ENCODE peak calls at places on chromosomes 1 and 21, in four cellular contexts. One of them, this sample, is unnamed.

GRCh38 chr1:32817815-32818786 is 648 bp downstream of the S100PBP start:
- DNase-seq in sigmoid colon: peak
- DNase-seq in fibroblast of lung: peak
- DNase-seq in tibial artery: peak
- DNase-seq in this sample: peak

GRCh38 chr1:79124756-79125155 is 118.2 kb upstream of the ADGRL4 start:
- DNase-seq in fibroblast of lung: peak
- DNase-seq in tibial artery: no peak
- DNase-seq in sigmoid colon: no peak
- DNase-seq in this sample: no peak

GRCh38 chr1:51328926-51329325 is 1.4 kb downstream of the TTC39A start:
- DNase-seq in tibial artery: no peak
- DNase-seq in fibroblast of lung: no peak
- DNase-seq in sigmoid colon: no peak
- DNase-seq in this sample: no peak

GRCh38 chr1:173688300-173688699 is 18.6 kb upstream of the ANKRD45 start:
- DNase-seq in tibial artery: no peak
- DNase-seq in fibroblast of lung: no peak
- DNase-seq in sigmoid colon: no peak
- DNase-seq in this sample: no peak

GRCh38 chr1:1073743-1074587 is at the start of gene RNF223:
- DNase-seq in tibial artery: no peak
- DNase-seq in sigmoid colon: no peak
- DNase-seq in fibroblast of lung: no peak
- DNase-seq in this sample: peak

GRCh38 chr1:196317535-196318522 is 290.4 kb downstream of the KCNT2 start:
- DNase-seq in fibroblast of lung: peak
- DNase-seq in sigmoid colon: no peak
- DNase-seq in tibial artery: no peak
- DNase-seq in this sample: peak

GRCh38 chr1:234925440-234926251 is 203.0 kb downstream of the TOMM20 start:
- DNase-seq in tibial artery: peak
- DNase-seq in fibroblast of lung: peak
- DNase-seq in sigmoid colon: no peak
- DNase-seq in this sample: peak

GRCh38 chr1:199585392-199585791 is 442.1 kb upstream of the NR5A2 start:
- DNase-seq in tibial artery: no peak
- DNase-seq in sigmoid colon: no peak
- DNase-seq in fibroblast of lung: no peak
- DNase-seq in this sample: peak

GRCh38 chr1:32606565-32606964 is 43.8 kb downstream of the ZBTB8OS start:
- DNase-seq in fibroblast of lung: no peak
- DNase-seq in tibial artery: no peak
- DNase-seq in sigmoid colon: no peak
- DNase-seq in this sample: no peak

GRCh38 chr1:202861420-202862121 is 27.4 kb downstream of the RABIF start:
- DNase-seq in fibroblast of lung: peak
- DNase-seq in sigmoid colon: peak
- DNase-seq in tibial artery: peak
- DNase-seq in this sample: peak

GRCh38 chr21:44592446-44593365 is at the start of gene KRTAP10-6:
- DNase-seq in fibroblast of lung: no peak
- DNase-seq in sigmoid colon: no peak
- DNase-seq in tibial artery: peak
- DNase-seq in this sample: no peak

GRCh38 chr21:46295996-46296752 is 10.0 kb downstream of the YBEY start:
- DNase-seq in tibial artery: peak
- DNase-seq in sigmoid colon: peak
- DNase-seq in fibroblast of lung: peak
- DNase-seq in this sample: no peak

GRCh38 chr21:27564684-27565280 is 597.9 kb upstream of the ADAMTS5 start:
- DNase-seq in fibroblast of lung: peak
- DNase-seq in sigmoid colon: no peak
- DNase-seq in tibial artery: no peak
- DNase-seq in this sample: peak

GRCh38 chr1:7127322-7128050 is 342.2 kb downstream of the CAMTA1 start:
- DNase-seq in fibroblast of lung: no peak
- DNase-seq in tibial artery: no peak
- DNase-seq in sigmoid colon: no peak
- DNase-seq in this sample: no peak

GRCh38 chr1:209652873-209653401 is 712 bp upstream of the LAMB3 start:
- DNase-seq in tibial artery: peak
- DNase-seq in sigmoid colon: peak
- DNase-seq in fibroblast of lung: peak
- DNase-seq in this sample: peak

DNA sequence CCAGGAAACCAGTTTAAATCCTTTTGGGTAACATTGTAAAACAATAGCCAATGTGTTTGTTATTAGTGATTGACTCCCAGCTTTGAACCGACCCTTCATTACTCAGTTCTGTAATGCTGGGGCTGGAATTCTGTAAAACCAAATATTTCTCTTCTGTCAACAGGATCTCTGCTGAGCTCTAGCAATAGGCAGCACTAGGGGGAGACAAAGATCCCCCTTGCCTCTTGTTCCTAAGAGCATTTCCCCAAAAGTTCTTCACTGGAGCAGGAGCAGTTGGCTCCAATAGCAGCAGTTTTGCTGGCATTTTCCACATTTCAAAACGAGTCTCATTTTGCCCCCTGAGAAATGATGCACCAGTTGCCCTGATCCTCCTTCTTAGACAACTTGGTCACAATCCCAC is 1671.1 kb downstream of the MRPL39 start:
- DNase-seq in tibial artery: no peak
- DNase-seq in sigmoid colon: no peak
- DNase-seq in fibroblast of lung: peak
- DNase-seq in this sample: peak
- TF ChIP-seq CTCF in tibial artery: no peak
- TF ChIP-seq CTCF in sigmoid colon: no peak
- TF ChIP-seq CTCF in fibroblast of lung: peak
- TF ChIP-seq CTCF in this sample: no peak

GRCh38 chr1:12603224-12603623 is 14.8 kb downstream of the DHRS3 start:
- DNase-seq in sigmoid colon: no peak
- DNase-seq in tibial artery: no peak
- DNase-seq in fibroblast of lung: no peak
- DNase-seq in this sample: no peak
- TF ChIP-seq CTCF in sigmoid colon: no peak
- TF ChIP-seq CTCF in tibial artery: no peak
- TF ChIP-seq CTCF in fibroblast of lung: no peak
- TF ChIP-seq CTCF in this sample: no peak

GRCh38 chr1:112614460-112615065 is 4.4 kb downstream of the ST7L start:
- DNase-seq in fibroblast of lung: peak
- DNase-seq in tibial artery: no peak
- DNase-seq in sigmoid colon: no peak
- DNase-seq in this sample: peak
- TF ChIP-seq CTCF in fibroblast of lung: peak
- TF ChIP-seq CTCF in tibial artery: peak
- TF ChIP-seq CTCF in sigmoid colon: no peak
- TF ChIP-seq CTCF in this sample: peak

GRCh38 chr1:69693921-69694320 is 126.2 kb downstream of the LRRC7 start:
- DNase-seq in fibroblast of lung: no peak
- DNase-seq in sigmoid colon: no peak
- DNase-seq in tibial artery: no peak
- DNase-seq in this sample: no peak

GRCh38 chr1:69691179-69691578 is 123.5 kb downstream of the LRRC7 start:
- DNase-seq in tibial artery: no peak
- DNase-seq in fibroblast of lung: no peak
- DNase-seq in sigmoid colon: no peak
- DNase-seq in this sample: no peak

GRCh38 chr1:69686367-69686984 is 118.8 kb downstream of the LRRC7 start:
- DNase-seq in fibroblast of lung: no peak
- DNase-seq in sigmoid colon: no peak
- DNase-seq in tibial artery: no peak
- DNase-seq in this sample: no peak

DNA sequence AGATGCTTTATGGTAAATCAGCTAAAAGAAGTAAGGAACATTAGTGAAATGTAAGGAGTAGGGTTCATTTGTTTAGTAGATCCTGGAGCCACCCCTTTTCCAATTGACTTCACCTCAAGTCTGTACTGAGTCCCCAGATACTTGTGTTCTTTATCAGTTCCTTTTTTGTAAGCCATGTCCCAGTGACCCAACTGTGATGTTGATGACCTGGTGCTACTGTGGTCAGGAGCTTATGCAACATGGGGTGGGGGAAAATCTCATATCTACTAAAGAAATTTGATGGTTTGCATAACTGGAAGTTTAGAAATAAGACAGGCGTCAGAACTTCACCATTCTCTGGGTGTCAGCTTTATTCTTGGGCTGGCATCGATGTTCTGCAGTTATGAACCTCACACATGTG is 120.5 kb downstream of the LRRC7 start:
- DNase-seq in tibial artery: no peak
- DNase-seq in sigmoid colon: no peak
- DNase-seq in fibroblast of lung: no peak
- DNase-seq in this sample: no peak
- TF ChIP-seq CTCF in tibial artery: no peak
- TF ChIP-seq CTCF in sigmoid colon: no peak
- TF ChIP-seq CTCF in fibroblast of lung: no peak
- TF ChIP-seq CTCF in this sample: no peak

GRCh38 chr1:39898146-39898545 is 3.6 kb downstream of the MYCL start:
- DNase-seq in tibial artery: no peak
- DNase-seq in sigmoid colon: no peak
- DNase-seq in fibroblast of lung: no peak
- DNase-seq in this sample: no peak

GRCh38 chr1:39895731-39896480 is 5.8 kb downstream of the MYCL start:
- DNase-seq in tibial artery: no peak
- DNase-seq in sigmoid colon: no peak
- DNase-seq in fibroblast of lung: no peak
- DNase-seq in this sample: no peak

GRCh38 chr1:39895096-39895495 is 6.6 kb downstream of the MYCL start:
- DNase-seq in tibial artery: no peak
- DNase-seq in fibroblast of lung: no peak
- DNase-seq in sigmoid colon: no peak
- DNase-seq in this sample: no peak

GRCh38 chr1:39898648-39899603 is 2.8 kb downstream of the MYCL start:
- DNase-seq in sigmoid colon: no peak
- DNase-seq in tibial artery: no peak
- DNase-seq in fibroblast of lung: peak
- DNase-seq in this sample: peak

DNA sequence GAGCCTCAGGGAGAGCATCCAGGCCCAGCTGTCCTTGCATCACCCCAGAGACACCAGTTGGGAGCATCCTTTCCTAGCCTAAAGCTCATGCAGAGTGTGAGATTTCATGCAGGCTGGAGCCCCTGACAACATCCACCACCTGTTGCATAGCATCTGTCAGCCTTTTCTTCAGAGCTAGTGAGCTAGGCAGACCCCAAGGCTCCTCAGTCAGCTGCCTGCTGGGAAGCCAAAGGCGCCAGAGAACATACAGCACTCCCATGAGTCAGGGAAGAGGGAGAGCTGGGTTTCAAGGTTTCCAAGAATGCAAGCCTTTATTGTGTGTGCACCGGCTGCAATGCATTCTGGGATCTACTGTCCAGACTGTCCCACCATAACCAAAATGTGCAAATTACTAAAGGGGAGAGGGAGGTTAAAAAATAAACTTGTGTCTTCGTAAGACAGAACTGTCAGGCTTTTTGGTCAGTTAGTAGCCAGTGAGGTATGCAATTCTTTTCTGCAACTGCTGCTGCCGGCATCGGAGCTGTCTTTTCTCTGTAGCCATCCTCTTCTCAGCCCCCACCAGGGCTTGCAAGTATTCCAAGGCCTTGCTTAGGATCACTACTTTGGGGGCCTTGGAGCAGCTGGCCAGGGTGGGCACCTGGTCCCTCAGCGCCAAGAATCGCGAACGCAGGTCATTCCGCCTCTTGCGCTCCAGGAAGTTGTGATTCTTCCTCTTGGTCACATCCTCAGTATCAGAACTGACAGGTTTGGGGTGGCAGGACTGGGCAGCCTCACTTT is 4.6 kb downstream of the MYCL start:
- DNase-seq in fibroblast of lung: peak
- DNase-seq in sigmoid colon: no peak
- DNase-seq in tibial artery: no peak
- DNase-seq in this sample: no peak
- TF ChIP-seq CTCF in fibroblast of lung: no peak
- TF ChIP-seq CTCF in sigmoid colon: no peak
- TF ChIP-seq CTCF in tibial artery: no peak
- TF ChIP-seq CTCF in this sample: no peak

This sample was measured in MCF 10A.